ENCODE peak calls at places on chromosome 22, in eight cellular contexts. C is esophagus squamous epithelium, X is right cardiac atrium, T is neural progenitor cell, G is left ventricle myocardium inferior, A is uterus, N is stomach, S is thoracic aorta. K is an unnamed sample. For H3K4me1, the result is how much of the 10 kb centered on the place peaks cover.

GRCh38 chr22:20992056-20992442 is 9.9 kb downstream of the THAP7 start:
- DNase-seq in G (no peak), T (no peak), N (no peak), S (no peak), C (no peak), X (no peak), A (no peak), K (no peak)

GRCh38 chr22:39316440-39317083 is 2.9 kb downstream of the RPL3 start:
- DNase-seq in G (peak), S (no peak), A (peak), T (peak), C (no peak), X (peak), N (peak), K (peak)

GRCh38 chr22:45318168-45318557 is 8.4 kb downstream of the FAM118A start:
- DNase-seq in G (peak), S (peak), N (peak), A (peak), T (peak), C (no peak), X (peak), K (peak)

GRCh38 chr22:45905924-45906865 is 70.8 kb downstream of the WNT7B start:
- DNase-seq in G (peak), A (no peak), T (peak), N (no peak), X (no peak), S (peak), C (no peak), K (peak)

GRCh38 chr22:20429254-20430100 is 8.1 kb downstream of the SCARF2 start:
- DNase-seq in A (peak), G (peak), C (no peak), S (no peak), T (peak), X (peak), N (peak), K (peak)

GRCh38 chr22:38737302-38738060 is 18.3 kb downstream of the SUN2 start:
- DNase-seq in C (no peak), X (no peak), G (no peak), T (no peak), S (no peak), N (no peak), A (no peak), K (no peak)

GRCh38 chr22:46131151-46131587 is 19.2 kb upstream of the PPARA start:
- DNase-seq in S (no peak), C (no peak), G (no peak), X (peak), A (no peak), N (no peak), T (peak), K (peak)

GRCh38 chr22:44261164-44261860 is 51.4 kb downstream of the SHISAL1 start:
- DNase-seq in G (no peak), S (no peak), T (no peak), X (no peak), N (no peak), A (peak), C (no peak), K (no peak)

GRCh38 chr22:50544078-50544745 is 1.5 kb upstream of the KLHDC7B start:
- DNase-seq in A (no peak), N (peak), S (no peak), T (peak), C (no peak), X (peak), G (peak), K (peak)

GRCh38 chr22:43754176-43754575 is 57.9 kb downstream of the EFCAB6 start:
- DNase-seq in G (no peak), T (no peak), X (no peak), A (no peak), C (no peak), N (no peak), S (no peak), K (no peak)

GRCh38 chr22:45638834-45639746 is 32.5 kb upstream of the ATXN10 start:
- DNase-seq in X (peak), C (peak), S (no peak), A (peak), G (peak), N (peak), T (no peak), K (peak)

GRCh38 chr22:33803371-33803770 is 116.9 kb downstream of the LARGE1 start:
- DNase-seq in X (no peak), A (peak), G (no peak), N (no peak), S (no peak), T (no peak), C (no peak), K (no peak)

GRCh38 chr22:23583153-23583552 is 3.1 kb upstream of the IGLL1 start:
- DNase-seq in C (no peak), G (no peak), X (no peak), S (no peak), A (no peak), T (no peak), N (no peak), K (no peak)

GRCh38 chr22:29587938-29588699 is 7.2 kb upstream of the NIPSNAP1 start:
- DNase-seq in G (no peak), T (no peak), N (no peak), C (no peak), S (no peak), X (no peak), A (no peak), K (no peak)

DNA sequence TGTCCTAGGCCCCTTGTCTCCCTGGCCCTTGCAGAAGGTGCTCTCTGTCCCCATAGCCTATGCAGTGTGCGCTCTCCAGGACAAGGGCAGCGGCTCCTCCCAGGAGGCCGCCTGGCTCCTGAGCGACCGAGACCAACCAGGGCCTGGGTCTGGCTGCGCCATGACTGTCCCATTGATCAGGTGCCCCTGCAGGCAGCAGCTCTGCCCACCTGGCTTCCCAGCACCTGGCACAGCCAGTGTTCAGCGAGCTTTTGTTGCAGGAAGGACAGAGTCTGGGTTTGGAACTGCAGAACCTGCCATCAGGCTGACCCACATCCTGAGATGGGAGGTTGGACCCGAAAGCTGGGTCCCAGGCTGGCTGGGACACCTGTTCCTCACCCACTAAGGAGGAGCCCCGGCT is 1001.1 kb downstream of the BRD1 start:
- DNase-seq in N (no peak), A (no peak), X (no peak), T (no peak), C (no peak), S (no peak), G (no peak), K (no peak)
- H3K4me3 ChIP-seq in N (no peak), A (no peak), X (no peak), T (no peak), C (no peak), S (no peak), G (no peak), K (no peak)

GRCh38 chr22:31106001-31106571 is 1.3 kb downstream of the SELENOM start:
- DNase-seq in C (no peak), N (no peak), S (no peak), X (peak), G (no peak), A (peak), T (no peak), K (peak)
- H3K4me1 ChIP-seq in C (half or more), N (under half), S (half or more), X (under half), G (half or more), A (under half), T (under half), K (under half)

GRCh38 chr22:41801886-41802285 is 1.4 kb downstream of the CCDC134 start:
- DNase-seq in N (no peak), C (no peak), T (no peak), X (no peak), S (no peak), G (no peak), A (no peak), K (no peak)
- H3K4me3 ChIP-seq in N (peak), C (no peak), T (peak), X (no peak), S (no peak), G (no peak), A (no peak), K (no peak)

DNA sequence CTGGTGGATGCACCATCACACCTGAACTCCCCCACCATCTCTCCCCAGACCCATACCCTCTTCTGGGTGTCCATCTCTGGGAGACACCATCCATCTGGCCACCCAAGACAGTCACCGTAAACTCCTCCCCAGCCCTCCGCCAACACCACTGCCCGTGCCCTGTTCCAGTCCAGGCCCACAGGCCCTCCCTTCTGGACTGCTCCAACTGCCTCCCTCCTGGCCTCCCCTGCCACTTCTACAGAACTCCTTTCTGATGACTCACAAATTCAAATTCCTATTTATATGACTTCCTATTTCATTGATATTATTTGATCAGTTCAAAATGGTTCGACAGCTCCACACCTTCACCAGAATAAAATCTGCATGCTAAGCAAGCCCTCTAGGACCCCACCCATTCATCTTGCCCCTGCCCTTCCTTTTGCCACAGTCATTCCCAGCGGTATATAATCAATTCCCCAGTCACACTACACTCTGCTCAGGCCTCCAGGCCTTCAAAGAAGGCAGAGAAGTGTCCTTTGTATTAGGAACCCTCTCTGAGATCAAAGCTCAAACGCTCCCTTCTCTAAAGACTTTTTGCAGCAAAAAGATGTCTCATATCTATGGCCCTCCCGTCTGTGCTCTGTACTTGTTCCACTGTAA is 29.1 kb downstream of the MYH9 start:
- DNase-seq in X (peak), N (no peak), A (no peak), C (no peak), G (no peak), T (no peak), S (no peak), K (no peak)
- H3K4me1 ChIP-seq in X (half or more), N (half or more), A (half or more), C (half or more), G (half or more), T (under half), S (half or more), K (half or more)

GRCh38 chr22:26981111-26981510 is 323.7 kb downstream of the MIAT start:
- DNase-seq in A (peak), C (no peak), G (no peak), S (no peak), X (no peak), T (no peak), N (no peak), K (no peak)

GRCh38 chr22:26981520-26981919 is 324.1 kb downstream of the MIAT start:
- DNase-seq in S (peak), C (no peak), N (no peak), T (no peak), X (no peak), G (no peak), A (peak), K (no peak)

GRCh38 chr22:26986051-26986881 is 328.9 kb downstream of the MIAT start:
- DNase-seq in C (no peak), T (peak), S (no peak), A (no peak), G (no peak), X (no peak), N (no peak), K (no peak)

GRCh38 chr22:26985217-26985616 is 327.8 kb downstream of the MIAT start:
- DNase-seq in T (no peak), G (no peak), X (no peak), A (no peak), C (no peak), N (no peak), S (no peak), K (no peak)

GRCh38 chr22:26983311-26983710 is 325.9 kb downstream of the MIAT start:
- DNase-seq in A (no peak), N (no peak), S (no peak), G (no peak), C (no peak), T (no peak), X (no peak), K (no peak)
- H3K4me3 ChIP-seq in A (no peak), N (no peak), S (no peak), G (no peak), C (no peak), T (no peak), X (no peak), K (no peak)

GRCh38 chr22:25751174-25751581 is 9.2 kb downstream of the MYO18B start:
- DNase-seq in N (peak), G (no peak), T (no peak), A (no peak), C (no peak), S (no peak), X (no peak), K (no peak)

GRCh38 chr22:25750569-25751173 is 8.7 kb downstream of the MYO18B start:
- DNase-seq in S (no peak), G (no peak), C (no peak), A (no peak), N (no peak), T (no peak), X (no peak), K (no peak)

GRCh38 chr22:25748704-25749103 is 6.7 kb downstream of the MYO18B start:
- DNase-seq in N (peak), S (no peak), A (no peak), G (no peak), C (no peak), X (no peak), T (no peak), K (no peak)

GRCh38 chr22:25748140-25748539 is 6.2 kb downstream of the MYO18B start:
- DNase-seq in A (no peak), T (no peak), C (no peak), G (no peak), S (no peak), X (no peak), N (no peak), K (no peak)

GRCh38 chr22:25749420-25750169 is 7.6 kb downstream of the MYO18B start:
- DNase-seq in T (no peak), G (no peak), N (no peak), C (no peak), X (no peak), A (no peak), S (no peak), K (no peak)
- H3K4me1 ChIP-seq in T (under half), G (half or more), N (under half), C (under half), X (under half), A (under half), S (half or more), K (under half)

DNA sequence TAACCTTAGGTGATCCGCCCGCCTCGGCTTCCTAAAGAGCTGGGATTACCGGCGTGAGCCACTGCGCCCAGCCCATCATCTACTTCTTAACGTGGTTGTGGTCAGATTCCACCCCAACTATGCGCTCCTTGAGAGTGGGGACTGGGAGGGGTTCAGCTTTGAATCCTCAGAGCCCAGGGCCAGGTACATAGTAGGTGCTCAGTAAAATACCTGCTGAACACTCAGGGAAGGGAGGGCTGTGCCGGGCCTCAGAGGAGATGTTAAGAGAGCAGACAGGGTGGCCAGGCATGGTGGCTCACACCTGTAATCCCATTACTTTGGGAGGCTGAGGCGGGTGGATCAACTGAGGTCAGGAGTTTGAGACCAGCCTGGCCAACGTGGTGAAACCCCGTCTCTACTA is 1.2 kb upstream of the LGALS1 start:
- DNase-seq in N (no peak), A (no peak), S (no peak), X (no peak), T (no peak), C (no peak), G (no peak), K (no peak)
- H3K4me3 ChIP-seq in N (no peak), A (no peak), S (peak), X (no peak), T (no peak), C (no peak), G (peak), K (peak)

GRCh38 chr22:41478891-41479521 is 10.1 kb downstream of the ACO2 start:
- DNase-seq in T (no peak), A (no peak), S (no peak), C (no peak), X (no peak), G (no peak), N (no peak), K (no peak)
- H3K4me1 ChIP-seq in T (under half), A (under half), S (half or more), C (half or more), X (under half), G (half or more), N (under half), K (half or more)